ENCODE peak calls at places on chromosome 3, in ten cellular contexts. G is breast epithelium; E is uterus; D is HFF-Myc; L is IMR-90; F is hepatocyte; X is CD4-positive, alpha-beta T cell; S is cardiac muscle cell; B is prostate gland; R is epithelial cell of esophagus. J is an unnamed sample.

GRCh38 chr3:18572809-18573208 is 147.7 kb upstream of the SATB1 start:
- DNase-seq in G (no peak), E (no peak), D (no peak), L (no peak), F (no peak), X (no peak), S (no peak), B (no peak), R (no peak), J (no peak)

GRCh38 chr3:159800434-159801121 is 188.1 kb upstream of the IL12A start:
- DNase-seq in G (no peak), E (no peak), D (no peak), L (no peak), F (no peak), X (no peak), S (no peak), B (no peak), R (no peak), J (no peak)

GRCh38 chr3:183385698-183386590 is 42.5 kb downstream of the MCF2L2 start:
- DNase-seq in G (no peak), E (peak; percentile 44), D (peak; percentile 48), L (peak; percentile 71), F (peak; percentile 87), X (peak; percentile 38), S (peak; percentile 74), B (peak; percentile 64), R (peak; percentile 80), J (peak; percentile 68)

GRCh38 chr3:15595955-15596354 is 5.4 kb downstream of the HACL1 start:
- DNase-seq in G (no peak), E (no peak), D (no peak), L (no peak), F (no peak), X (no peak), S (no peak), B (no peak), R (no peak), J (no peak)

GRCh38 chr3:169389211-169389924 is 274.1 kb downstream of the MECOM start:
- DNase-seq in G (no peak), E (no peak), D (no peak), L (no peak), F (peak; percentile 35), X (no peak), S (no peak), B (no peak), R (no peak), J (no peak)

GRCh38 chr3:52670621-52671521 is 14.8 kb downstream of the PBRM1 start:
- DNase-seq in G (no peak), E (no peak), D (peak; percentile 99), L (peak; percentile 100), F (peak; percentile 52), X (no peak), S (no peak), B (no peak), R (peak; percentile 99), J (peak; percentile 100)

GRCh38 chr3:138404121-138404520 is 30.3 kb upstream of the ESYT3 start:
- DNase-seq in G (no peak), E (no peak), D (no peak), L (no peak), F (no peak), X (no peak), S (no peak), B (no peak), R (no peak), J (no peak)

GRCh38 chr3:69120879-69121464 is 1.4 kb downstream of the LMOD3 start:
- DNase-seq in G (peak; percentile 73), E (peak; percentile 48), D (peak; percentile 43), L (peak; percentile 76), F (peak; percentile 83), X (peak; percentile 73), S (peak; percentile 76), B (peak; percentile 82), R (peak; percentile 89), J (peak; percentile 62)

GRCh38 chr3:14425574-14426304 is 23.3 kb downstream of the SLC6A6 start:
- DNase-seq in G (no peak), E (no peak), D (no peak), L (no peak), F (no peak), X (peak; percentile 28), S (no peak), B (no peak), R (peak; percentile 58), J (no peak)

GRCh38 chr3:150497956-150498355 is 48.3 kb downstream of the SERP1 start:
- DNase-seq in G (no peak), E (no peak), D (no peak), L (peak; percentile 61), F (no peak), X (no peak), S (no peak), B (no peak), R (peak; percentile 63), J (peak; percentile 86)

GRCh38 chr3:143171141-143171651 is 51.6 kb downstream of the CHST2 start:
- DNase-seq in G (no peak), E (no peak), D (no peak), L (peak; percentile 77), F (no peak), X (no peak), S (no peak), B (no peak), R (no peak), J (peak; percentile 67)

GRCh38 chr3:100516843-100517242 is 24.4 kb downstream of the TMEM45A start:
- DNase-seq in G (no peak), E (no peak), D (peak; percentile 81), L (peak; percentile 55), F (no peak), X (no peak), S (no peak), B (no peak), R (no peak), J (peak; percentile 63)

GRCh38 chr3:11238057-11238456 is 34.1 kb upstream of the ATG7 start:
- DNase-seq in G (no peak), E (no peak), D (peak; percentile 74), L (peak; percentile 95), F (peak; percentile 23), X (no peak), S (no peak), B (no peak), R (peak; percentile 80), J (peak; percentile 89)

GRCh38 chr3:88219138-88219792 is 69.5 kb downstream of the C3orf38 start:
- DNase-seq in G (no peak), E (no peak), D (no peak), L (peak; percentile 49), F (peak; percentile 85), X (no peak), S (peak; percentile 88), B (no peak), R (peak; percentile 70), J (peak; percentile 10)

GRCh38 chr3:30003741-30004140 is 602.7 kb upstream of the TGFBR2 start:
- DNase-seq in G (no peak), E (no peak), D (no peak), L (no peak), F (no peak), X (no peak), S (no peak), B (no peak), R (no peak), J (no peak)

GRCh38 chr3:194269610-194270145 is 81.5 kb downstream of the CPN2 start:
- DNase-seq in G (peak; percentile 83), E (peak; percentile 89), D (no peak), L (no peak), F (peak; percentile 37), X (no peak), S (no peak), B (peak; percentile 33), R (no peak), J (no peak)

GRCh38 chr3:65195211-65195610 is 507.4 kb upstream of the ADAMTS9 start:
- DNase-seq in G (no peak), E (no peak), D (no peak), L (no peak), F (no peak), X (no peak), S (no peak), B (no peak), R (no peak), J (no peak)

GRCh38 chr3:8660271-8660731 is 15.7 kb upstream of the SSUH2 start:
- DNase-seq in G (no peak), E (no peak), D (no peak), L (peak; percentile 66), F (no peak), X (no peak), S (peak; percentile 35), B (no peak), R (no peak), J (no peak)

GRCh38 chr3:178304758-178305157 is 231.5 kb upstream of the KCNMB2 start:
- DNase-seq in G (no peak), E (no peak), D (no peak), L (peak; percentile 93), F (no peak), X (no peak), S (no peak), B (no peak), R (peak; percentile 36), J (peak; percentile 67)

GRCh38 chr3:46708401-46709146 is 7.4 kb downstream of the TMIE start:
- DNase-seq in G (peak; percentile 37), E (peak; percentile 9), D (no peak), L (no peak), F (no peak), X (no peak), S (no peak), B (no peak), R (no peak), J (no peak)
- TF ChIP-seq CTCF in G (no peak), E (no peak), D (no peak), L (no peak), F (no peak), X (no peak), S (no peak), B (no peak), R (no peak), J (peak; percentile 21)

GRCh38 chr3:185069583-185070030 is 83.3 kb downstream of the C3orf70 start:
- DNase-seq in G (no peak), E (no peak), D (no peak), L (no peak), F (peak; percentile 29), X (no peak), S (peak; percentile 51), B (no peak), R (no peak), J (no peak)
- TF ChIP-seq CTCF in G (no peak), E (no peak), D (no peak), L (no peak), F (no peak), X (no peak), S (no peak), B (no peak), R (no peak), J (no peak)

DNA sequence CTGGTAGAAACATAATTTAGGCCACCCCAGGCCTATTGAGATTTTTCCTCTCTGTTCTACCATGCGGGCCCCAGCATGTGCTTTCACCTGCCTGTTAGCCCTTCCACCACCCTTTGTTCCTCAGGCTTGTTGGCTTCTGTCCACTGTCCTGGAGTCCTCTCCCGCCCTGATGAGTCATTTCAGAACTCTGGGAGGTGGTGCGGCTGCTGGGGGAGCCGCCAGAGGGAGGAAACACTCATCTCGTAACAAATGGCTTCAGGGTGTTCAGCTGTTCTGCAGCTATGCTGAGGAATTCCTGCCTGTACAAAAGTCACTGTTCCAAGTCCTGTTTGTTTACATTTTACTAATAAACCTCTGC is 36.3 kb downstream of the LRTM1 start:
- DNase-seq in G (peak; percentile 58), E (peak; percentile 82), D (peak; percentile 98), L (peak; percentile 97), F (peak; percentile 94), X (no peak), S (peak; percentile 46), B (peak; percentile 92), R (peak; percentile 96), J (peak; percentile 98)
- TF ChIP-seq CTCF in G (peak; percentile 32), E (peak; percentile 25), D (peak; percentile 65), L (peak; percentile 60), F (peak; percentile 42), X (no peak), S (peak; percentile 64), B (no peak), R (peak; percentile 57), J (peak; percentile 76)

GRCh38 chr3:3089017-3089416 is 21.2 kb downstream of the IL5RA start:
- DNase-seq in G (no peak), E (no peak), D (no peak), L (no peak), F (no peak), X (no peak), S (no peak), B (no peak), R (no peak), J (no peak)
- TF ChIP-seq CTCF in G (no peak), E (no peak), D (no peak), L (no peak), F (no peak), X (no peak), S (no peak), B (no peak), R (no peak), J (no peak)

J was measured in HFFc6.